ENCODE peak calls at places on chromosomes 2 and 18, in six cellular contexts. Z is thyroid gland, A is Panc1, K is hepatocyte, P is tibial artery, X is foreskin fibroblast. Y is an unnamed sample.

GRCh38 chr2:94995516-94995915 is 30.0 kb upstream of the MAL start:
- DNase-seq in Z (no peak), A (no peak), K (no peak), P (no peak), X (no peak), Y (no peak)

GRCh38 chr18:8571399-8571798 is 37.8 kb upstream of the RAB12 start:
- DNase-seq in Z (no peak), A (no peak), K (no peak), P (no peak), X (no peak), Y (no peak)

GRCh38 chr18:69400253-69400975 is at the start of gene DOK6:
- DNase-seq in Z (peak), A (no peak), K (peak), P (peak), X (peak), Y (no peak)

GRCh38 chr2:12087671-12088380 is 341.4 kb downstream of the LPIN1 start:
- DNase-seq in Z (no peak), A (no peak), K (no peak), P (no peak), X (peak), Y (peak)

GRCh38 chr2:68860111-68860510 is 11.1 kb downstream of the BMP10 start:
- DNase-seq in Z (no peak), A (no peak), K (no peak), P (no peak), X (no peak), Y (no peak)

GRCh38 chr2:68411397-68412126 is 46.5 kb downstream of the PLEK start:
- DNase-seq in Z (no peak), A (no peak), K (no peak), P (no peak), X (no peak), Y (no peak)

GRCh38 chr2:219252900-219253752 is at the start of gene TUBA4B:
- DNase-seq in Z (peak), A (no peak), K (peak), P (peak), X (peak), Y (no peak)

GRCh38 chr2:134375935-134376334 is 122.1 kb downstream of the MGAT5 start:
- DNase-seq in Z (no peak), A (no peak), K (peak), P (no peak), X (peak), Y (no peak)

GRCh38 chr2:196168181-196168580 is 3.2 kb downstream of the STK17B start:
- DNase-seq in Z (no peak), A (no peak), K (no peak), P (no peak), X (peak), Y (no peak)

GRCh38 chr2:61014805-61015204 is 2.7 kb upstream of the PEX13 start:
- DNase-seq in Z (no peak), A (no peak), K (no peak), P (no peak), X (no peak), Y (no peak)
- H3K4me3 ChIP-seq in Z (no peak), A (no peak), K (no peak), P (no peak), X (no peak), Y (no peak)

DNA sequence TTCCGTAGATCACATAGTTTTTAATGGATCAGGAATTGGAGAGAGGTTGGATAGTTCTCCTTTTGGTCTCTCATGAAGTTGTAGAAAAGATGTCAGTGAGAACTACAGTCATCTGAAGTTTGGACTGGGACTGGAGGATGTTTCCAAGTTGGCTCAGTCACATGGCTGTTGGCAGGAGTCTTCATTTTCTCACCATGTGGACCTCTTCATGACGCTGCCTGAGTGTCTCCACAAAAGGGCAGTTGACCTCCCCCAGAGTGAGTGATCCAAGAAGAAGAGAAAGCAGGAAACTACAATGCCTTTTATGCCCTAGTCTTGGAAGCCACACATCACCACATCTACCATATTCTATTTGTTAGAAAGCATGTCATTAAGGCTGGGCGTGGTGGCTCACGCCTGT is 171.7 kb downstream of the EPHA4 start:
- DNase-seq in Z (no peak), A (no peak), K (no peak), P (no peak), X (peak), Y (no peak)
- TF ChIP-seq CTCF in Z (no peak), A (no peak), K (no peak), P (no peak), X (no peak), Y (no peak)

GRCh38 chr2:105005170-105005569 is 32.7 kb upstream of the MRPS9 start:
- DNase-seq in Z (no peak), A (no peak), K (peak), P (no peak), X (no peak), Y (no peak)

GRCh38 chr2:105007367-105007766 is 30.5 kb upstream of the MRPS9 start:
- DNase-seq in Z (no peak), A (no peak), K (no peak), P (no peak), X (no peak), Y (no peak)

DNA sequence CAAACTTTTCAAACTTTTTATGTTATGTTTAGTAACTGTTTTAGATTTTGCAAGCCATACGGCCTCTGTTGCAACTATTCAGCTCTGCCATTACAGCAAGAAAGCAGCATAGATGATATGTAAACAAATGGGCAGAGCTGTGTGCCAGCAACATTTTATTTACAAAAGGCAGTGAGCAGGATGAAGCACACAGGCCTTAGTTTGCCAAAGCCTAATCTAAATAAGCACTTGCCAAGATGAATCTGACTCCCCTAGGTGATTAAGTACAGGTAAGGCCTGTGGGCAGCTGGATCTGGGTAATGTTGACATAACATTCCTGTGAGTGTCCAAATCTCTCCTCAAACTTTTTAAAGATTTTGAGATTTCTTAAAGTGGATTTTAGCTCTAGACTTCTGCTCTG is 32.3 kb upstream of the MRPS9 start:
- DNase-seq in Z (no peak), A (no peak), K (peak), P (no peak), X (no peak), Y (no peak)
- H3K4me3 ChIP-seq in Z (no peak), A (no peak), K (no peak), P (no peak), X (no peak), Y (no peak)

GRCh38 chr2:17918789-17919188 is 40.3 kb downstream of the KCNS3 start:
- DNase-seq in Z (no peak), A (no peak), K (peak), P (no peak), X (no peak), Y (no peak)
- TF ChIP-seq CTCF in Z (no peak), A (no peak), K (peak), P (no peak), X (no peak), Y (peak)

GRCh38 chr2:66578853-66579158 is 143.9 kb downstream of the MEIS1 start:
- DNase-seq in Z (no peak), A (no peak), K (no peak), P (no peak), X (no peak), Y (no peak)
- H3K4me3 ChIP-seq in Z (no peak), A (no peak), K (no peak), P (no peak), X (peak), Y (no peak)

GRCh38 chr18:49062832-49063226 is 112.1 kb upstream of the SMAD7 start:
- DNase-seq in Z (no peak), A (no peak), K (no peak), P (no peak), X (no peak), Y (no peak)

GRCh38 chr18:49061239-49061905 is 110.6 kb upstream of the SMAD7 start:
- DNase-seq in Z (no peak), A (no peak), K (no peak), P (no peak), X (no peak), Y (no peak)

GRCh38 chr18:49055787-49056186 is 105.0 kb upstream of the SMAD7 start:
- DNase-seq in Z (no peak), A (no peak), K (no peak), P (peak), X (peak), Y (no peak)

GRCh38 chr18:49061906-49062831 is 111.4 kb upstream of the SMAD7 start:
- DNase-seq in Z (no peak), A (no peak), K (no peak), P (no peak), X (no peak), Y (no peak)

GRCh38 chr18:49059028-49059670 is 108.4 kb upstream of the SMAD7 start:
- DNase-seq in Z (no peak), A (no peak), K (no peak), P (no peak), X (peak), Y (no peak)
- TF ChIP-seq CTCF in Z (no peak), A (no peak), K (peak), P (no peak), X (peak), Y (peak)

GRCh38 chr18:59697236-59697932 is at the start of gene CCBE1:
- DNase-seq in Z (peak), A (no peak), K (peak), P (peak), X (peak), Y (no peak)
- H3K4me3 ChIP-seq in Z (no peak), A (no peak), K (peak), P (peak), X (peak), Y (peak)

GRCh38 chr18:10685484-10685883 is 159.7 kb downstream of the NAPG start:
- DNase-seq in Z (no peak), A (no peak), K (no peak), P (no peak), X (no peak), Y (no peak)

GRCh38 chr18:10687161-10687925 is 161.5 kb downstream of the NAPG start:
- DNase-seq in Z (no peak), A (no peak), K (no peak), P (no peak), X (no peak), Y (no peak)

GRCh38 chr18:10681581-10682367 is 155.9 kb downstream of the NAPG start:
- DNase-seq in Z (no peak), A (no peak), K (no peak), P (no peak), X (no peak), Y (no peak)

DNA sequence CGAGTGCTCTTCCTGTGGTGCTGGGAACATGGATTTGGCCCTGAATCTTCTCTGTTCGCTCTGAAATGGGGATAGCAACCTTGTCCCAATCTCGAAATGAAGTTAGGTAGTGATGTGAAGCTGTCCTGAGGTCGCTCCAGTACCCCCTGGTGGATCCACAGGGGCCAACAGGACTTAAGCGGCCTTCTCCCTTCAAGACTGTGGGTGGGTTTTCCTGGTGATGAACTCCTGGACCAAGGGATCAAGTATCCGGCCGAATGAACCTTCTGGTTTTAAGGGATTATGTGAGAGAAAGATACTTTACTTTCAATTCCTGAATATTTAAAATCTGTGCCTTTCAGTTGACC is 156.5 kb downstream of the NAPG start:
- DNase-seq in Z (no peak), A (no peak), K (no peak), P (no peak), X (no peak), Y (no peak)
- TF ChIP-seq CTCF in Z (no peak), A (no peak), K (no peak), P (no peak), X (no peak), Y (peak)

GRCh38 chr2:38671303-38671702 is 5.4 kb downstream of the GALM start:
- DNase-seq in Z (no peak), A (no peak), K (no peak), P (peak), X (no peak), Y (no peak)
- H3K4me3 ChIP-seq in Z (no peak), A (no peak), K (no peak), P (no peak), X (no peak), Y (no peak)

Y was measured in epithelial cell of proximal tubule.